ENCODE peak calls at places on chromosomes 7 and 10, in five cellular contexts. B is GM23338, H is hepatocyte, Y is A673, P is fibroblast of lung. R is an unnamed sample.

GRCh38 chr7:148944935-148945934 is 61.1 kb upstream of the EZH2 start:
- DNase-seq in B (no peak), H (no peak), Y (peak; percentile 52), P (peak; percentile 72), R (peak; percentile 54)

GRCh38 chr10:71496927-71497801 is 100.4 kb downstream of the CDH23 start:
- DNase-seq in B (no peak), H (no peak), Y (no peak), P (no peak), R (no peak)

GRCh38 chr10:120423350-120424197 is 33.5 kb upstream of the PLPP4 start:
- DNase-seq in B (peak; percentile 71), H (peak; percentile 72), Y (peak; percentile 55), P (no peak), R (peak; percentile 71)

GRCh38 chr10:29804025-29804852 is 169.5 kb upstream of the SVIL start:
- DNase-seq in B (no peak), H (peak; percentile 45), Y (peak; percentile 84), P (peak; percentile 95), R (peak; percentile 97)

GRCh38 chr7:68892211-68892610 is 706.1 kb upstream of the AUTS2 start:
- DNase-seq in B (no peak), H (peak; percentile 37), Y (no peak), P (no peak), R (no peak)

GRCh38 chr7:5214236-5214635 is 24.2 kb downstream of the WIPI2 start:
- DNase-seq in B (no peak), H (no peak), Y (no peak), P (no peak), R (no peak)

GRCh38 chr7:57362868-57363267 is 87.1 kb upstream of the ZNF716 start:
- DNase-seq in B (no peak), H (no peak), Y (no peak), P (no peak), R (no peak)

GRCh38 chr10:6036861-6037321 is 25.3 kb downstream of the IL2RA start:
- DNase-seq in B (no peak), H (no peak), Y (no peak), P (no peak), R (no peak)

GRCh38 chr10:48579251-48579960 is 25.5 kb downstream of the ARHGAP22 start:
- DNase-seq in B (no peak), H (peak; percentile 32), Y (no peak), P (peak; percentile 24), R (no peak)

GRCh38 chr7:27185013-27185707 is at the start of gene HOXA11:
- DNase-seq in B (no peak), H (peak; percentile 85), Y (no peak), P (peak; percentile 49), R (peak; percentile 95)

GRCh38 chr7:52257890-52258289 is 777.5 kb upstream of the POM121L12 start:
- DNase-seq in B (no peak), H (no peak), Y (no peak), P (no peak), R (no peak)

GRCh38 chr7:5824297-5824610 is 42.8 kb upstream of the RNF216 start:
- DNase-seq in B (no peak), H (no peak), Y (no peak), P (no peak), R (no peak)

GRCh38 chr10:42454313-42454712 is 184.1 kb downstream of the ZNF33B start:
- DNase-seq in B (no peak), H (no peak), Y (no peak), P (no peak), R (no peak)

GRCh38 chr10:97060441-97061084 is 125.2 kb downstream of the SLIT1 start:
- DNase-seq in B (no peak), H (no peak), Y (no peak), P (no peak), R (no peak)

GRCh38 chr7:157402911-157403534 is 66.2 kb downstream of the DNAJB6 start:
- DNase-seq in B (no peak), H (no peak), Y (no peak), P (no peak), R (no peak)

GRCh38 chr7:130490888-130491771 is 755 bp upstream of the MEST start:
- DNase-seq in B (peak; percentile 78), H (peak; percentile 64), Y (no peak), P (peak; percentile 54), R (no peak)

GRCh38 chr7:115662120-115662519 is 368.4 kb downstream of the TFEC start:
- DNase-seq in B (no peak), H (no peak), Y (peak; percentile 3), P (no peak), R (peak; percentile 66)

GRCh38 chr7:4602905-4603842 is 78.9 kb upstream of the FOXK1 start:
- DNase-seq in B (no peak), H (no peak), Y (no peak), P (no peak), R (no peak)

GRCh38 chr10:5271526-5271925 is 74.9 kb downstream of the AKR1C4 start:
- DNase-seq in B (no peak), H (no peak), Y (no peak), P (peak; percentile 17), R (no peak)

GRCh38 chr7:158001621-158002320 is 585.9 kb downstream of the PTPRN2 start:
- DNase-seq in B (no peak), H (peak; percentile 31), Y (no peak), P (no peak), R (peak; percentile 72)

GRCh38 chr7:138303230-138304070 is 156.6 kb upstream of the TRIM24 start:
- DNase-seq in B (peak; percentile 36), H (no peak), Y (no peak), P (no peak), R (peak; percentile 84)

GRCh38 chr10:84193846-84194423 is 402 bp upstream of the CDHR1 start:
- DNase-seq in B (no peak), H (no peak), Y (no peak), P (no peak), R (no peak)

GRCh38 chr10:86734209-86734988 is 22.0 kb upstream of the BMPR1A start:
- DNase-seq in B (no peak), H (no peak), Y (no peak), P (no peak), R (no peak)

GRCh38 chr10:116737582-116738358 is 4.6 kb downstream of the HSPA12A start:
- DNase-seq in B (peak; percentile 60), H (no peak), Y (no peak), P (no peak), R (no peak)

GRCh38 chr10:110642980-110643655 is 1.0 kb upstream of the RBM20 start:
- DNase-seq in B (peak; percentile 80), H (peak; percentile 33), Y (no peak), P (no peak), R (no peak)

GRCh38 chr7:2010101-2010500 is 222.6 kb downstream of the MAD1L1 start:
- DNase-seq in B (no peak), H (no peak), Y (no peak), P (no peak), R (no peak)

GRCh38 chr10:119608316-119609155 is 11.8 kb upstream of the TIAL1 start:
- DNase-seq in B (peak; percentile 73), H (peak; percentile 64), Y (peak; percentile 45), P (peak; percentile 40), R (peak; percentile 63)

GRCh38 chr10:99938563-99938962 is 71.2 kb downstream of the DNMBP start:
- DNase-seq in B (no peak), H (no peak), Y (no peak), P (peak; percentile 39), R (no peak)

GRCh38 chr10:102651455-102652169 is 7.3 kb downstream of the TRIM8 start:
- DNase-seq in B (no peak), H (no peak), Y (no peak), P (no peak), R (no peak)

GRCh38 chr10:113099431-113100298 is 149.6 kb downstream of the TCF7L2 start:
- DNase-seq in B (no peak), H (peak; percentile 18), Y (peak; percentile 57), P (peak; percentile 55), R (no peak)

GRCh38 chr10:104096692-104097091 is 11.0 kb upstream of the COL17A1 start:
- DNase-seq in B (no peak), H (no peak), Y (no peak), P (no peak), R (no peak)

GRCh38 chr10:100808851-100809250 is 63.5 kb downstream of the PAX2 start:
- DNase-seq in B (no peak), H (no peak), Y (no peak), P (no peak), R (no peak)

DNA sequence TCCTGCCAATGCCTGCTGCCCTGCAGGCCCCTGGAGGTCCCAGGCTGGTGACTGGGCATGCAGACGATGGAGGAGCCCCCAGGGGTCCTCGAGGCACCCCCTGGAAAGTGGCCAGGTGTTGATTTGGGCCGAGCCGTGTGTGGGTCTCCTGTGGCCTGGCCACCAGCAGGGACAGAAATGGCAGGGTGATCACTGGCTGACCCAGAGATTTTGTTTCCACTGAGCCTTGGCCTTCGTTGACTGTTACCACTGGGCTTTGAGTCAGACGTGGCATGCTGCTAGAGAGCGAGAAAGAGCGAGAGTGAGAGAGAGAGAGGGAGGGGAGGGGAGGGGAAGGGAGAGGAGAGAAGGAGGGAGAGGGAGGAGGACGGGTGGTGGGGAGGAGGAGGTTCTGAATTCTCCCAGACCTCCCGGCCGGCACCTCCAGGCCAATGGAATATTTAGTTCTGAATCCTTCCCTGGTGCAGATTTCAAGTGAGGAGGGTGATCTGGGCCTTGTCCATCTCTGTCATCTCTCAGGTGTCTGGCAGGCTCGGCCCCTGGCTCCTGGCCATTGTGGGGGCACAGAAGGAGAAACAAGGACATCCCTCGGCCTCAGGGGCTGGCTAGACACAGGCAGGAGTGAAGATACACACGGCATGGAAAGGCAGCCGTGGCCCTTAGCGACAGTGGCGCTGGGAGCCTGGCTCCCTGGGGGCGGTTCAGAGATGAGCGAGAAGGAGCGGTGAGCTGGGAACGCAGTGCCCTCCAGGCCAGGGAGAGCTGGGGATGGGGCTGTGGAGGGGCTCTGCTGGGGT is 58.2 kb downstream of the GLRX3 start:
- DNase-seq in B (no peak), H (no peak), Y (no peak), P (no peak), R (no peak)
- H3K27ac ChIP-seq in B (no peak overlapping the region), H (no peak overlapping the region), Y (no peak overlapping the region), P (no peak overlapping the region), R (no peak overlapping the region)

GRCh38 chr7:155374276-155375252 is 76.9 kb downstream of the INSIG1 start:
- DNase-seq in B (peak; percentile 41), H (no peak), Y (no peak), P (no peak), R (no peak)
- TF ChIP-seq EZH2 in B (peak; percentile 93), H (peak; percentile 99), Y (peak; percentile 98), P (peak; percentile 97), R (no peak)

GRCh38 chr7:101395376-101395775 is 32.7 kb downstream of the COL26A1 start:
- DNase-seq in B (peak; percentile 18), H (no peak), Y (no peak), P (no peak), R (no peak)
- H3K27ac ChIP-seq in B (peak overlapping the region; percentile 78), H (no peak overlapping the region), Y (no peak overlapping the region), P (no peak overlapping the region), R (no peak overlapping the region)

GRCh38 chr7:99579281-99579955 is 18.6 kb upstream of the TMEM225B start:
- DNase-seq in B (no peak), H (no peak), Y (no peak), P (peak; percentile 15), R (no peak)

GRCh38 chr7:99576251-99576650 is 17.8 kb downstream of the ZNF655 start:
- DNase-seq in B (peak; percentile 56), H (no peak), Y (no peak), P (no peak), R (no peak)

GRCh38 chr7:99579956-99580777 is 17.9 kb upstream of the TMEM225B start:
- DNase-seq in B (peak; percentile 92), H (peak; percentile 75), Y (peak; percentile 75), P (peak; percentile 52), R (no peak)
- TF ChIP-seq EZH2 in B (no peak), H (no peak), Y (no peak), P (no peak), R (no peak)

R was measured in PC-3.